ENCODE peak calls at places on chromosomes 11 and 22, in five cellular contexts. F is neuronal stem cell, X is mesenchymal stem cell, R is H9, C is H1. U is an unnamed sample.

GRCh38 chr11:67418476-67419281 is 3.2 kb downstream of the CARNS1 start:
- DNase-seq in R (no peak), C (no peak), F (no peak), X (no peak), U (no peak)

GRCh38 chr11:68843703-68844312 is 2.1 kb upstream of the CPT1A start:
- DNase-seq in C (peak), R (peak), F (no peak), X (peak), U (peak)

GRCh38 chr11:1165256-1166041 is 7.7 kb downstream of the MUC5AC start:
- DNase-seq in X (no peak), F (no peak), R (no peak), C (no peak), U (no peak)

GRCh38 chr22:25557218-25557617 is 7.3 kb upstream of the GRK3 start:
- DNase-seq in X (no peak), R (no peak), C (no peak), F (no peak), U (no peak)

GRCh38 chr11:117587416-117587815 is 209.6 kb downstream of the DSCAML1 start:
- DNase-seq in C (no peak), X (no peak), R (no peak), F (no peak), U (no peak)

GRCh38 chr11:75946531-75947530 is 131.8 kb downstream of the UVRAG start:
- DNase-seq in R (peak), X (peak), C (no peak), F (no peak), U (peak)

GRCh38 chr11:125514336-125515101 is 18.5 kb upstream of the FEZ1 start:
- DNase-seq in C (no peak), R (no peak), X (peak), F (no peak), U (peak)

GRCh38 chr11:24005202-24005876 is 491.5 kb upstream of the LUZP2 start:
- DNase-seq in C (no peak), R (no peak), X (no peak), F (no peak), U (no peak)

DNA sequence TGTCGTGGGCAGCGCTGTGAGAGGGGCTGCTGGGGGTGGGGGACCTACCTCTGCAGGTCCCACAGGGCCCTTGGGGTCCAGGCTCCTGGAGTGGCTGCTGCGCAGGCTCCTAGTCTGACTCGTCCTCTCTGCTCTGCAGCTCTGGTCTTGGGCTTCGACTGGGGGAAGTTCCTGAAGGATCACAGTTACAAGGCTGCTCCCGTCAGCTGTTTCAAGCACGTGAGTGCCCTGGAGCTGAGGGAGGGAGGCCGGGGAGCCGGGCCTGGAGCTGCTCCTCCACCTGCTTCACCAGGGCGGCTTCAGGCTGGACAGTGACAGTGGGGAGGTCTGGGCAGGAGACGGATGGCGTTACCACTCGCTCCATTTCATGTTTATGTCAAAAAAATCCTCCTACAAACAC is 11.9 kb downstream of the L3MBTL2 start:
- DNase-seq in R (no peak), C (no peak), F (no peak), X (peak), U (no peak)
- H2BK12ac ChIP-seq in R (no peak), C (no peak), F (no peak), X (no peak), U (no peak)

GRCh38 chr11:62831520-62832345 is at the start of gene STX5:
- DNase-seq in C (peak), F (peak), X (peak), R (peak), U (peak)
- H3K18ac ChIP-seq in C (peak), F (peak), X (peak), R (peak), U (peak)

GRCh38 chr22:20524004-20524481 is 16.6 kb downstream of the MED15 start:
- DNase-seq in F (no peak), R (no peak), C (no peak), X (peak), U (no peak)

GRCh38 chr22:20526305-20526627 is 18.9 kb downstream of the MED15 start:
- DNase-seq in R (no peak), F (no peak), X (no peak), C (no peak), U (no peak)

GRCh38 chr22:20523118-20523983 is 15.9 kb downstream of the MED15 start:
- DNase-seq in F (no peak), X (peak), R (no peak), C (no peak), U (no peak)

GRCh38 chr22:20526628-20527355 is 19.4 kb downstream of the MED15 start:
- DNase-seq in X (peak), F (no peak), R (no peak), C (no peak), U (no peak)

DNA sequence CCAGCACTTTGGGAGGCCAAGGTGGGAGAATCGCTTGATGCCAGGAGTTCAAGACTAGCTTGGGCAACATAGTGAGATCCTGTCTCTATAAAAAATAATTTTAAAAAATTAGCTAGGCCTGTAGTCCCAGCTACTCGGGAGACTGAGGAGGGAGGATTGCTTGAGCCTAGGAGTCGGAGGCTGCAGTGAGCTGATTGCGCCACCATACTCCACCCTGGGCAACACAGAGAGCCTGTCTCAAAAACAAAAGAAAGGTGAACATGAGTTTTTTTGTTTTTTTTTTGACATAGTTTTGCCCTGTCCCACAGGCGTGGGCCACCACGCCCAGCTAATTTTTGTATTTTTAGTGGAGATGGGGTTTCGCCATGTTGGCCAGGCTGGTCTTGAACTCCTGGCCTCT is 17.6 kb downstream of the MED15 start:
- DNase-seq in F (no peak), X (no peak), R (no peak), C (no peak), U (no peak)
- H2BK12ac ChIP-seq in F (no peak), X (no peak), R (no peak), C (no peak), U (no peak)

GRCh38 chr22:44341431-44342346 is 28.9 kb upstream of the SHISAL1 start:
- DNase-seq in X (peak), C (no peak), F (no peak), R (no peak), U (no peak)
- H3K18ac ChIP-seq in X (no peak), C (no peak), F (peak), R (no peak), U (no peak)

GRCh38 chr22:44187652-44188230 is 7.0 kb downstream of the PARVG start:
- DNase-seq in R (no peak), C (no peak), F (no peak), X (no peak), U (no peak)

GRCh38 chr22:44185237-44186120 is 4.8 kb downstream of the PARVG start:
- DNase-seq in C (no peak), X (no peak), R (no peak), F (no peak), U (no peak)

GRCh38 chr22:44184006-44184405 is 3.3 kb downstream of the PARVG start:
- DNase-seq in F (no peak), C (no peak), R (no peak), X (no peak), U (no peak)

GRCh38 chr22:44186737-44187136 is 6.0 kb downstream of the PARVG start:
- DNase-seq in R (no peak), F (no peak), C (no peak), X (no peak), U (peak)

DNA sequence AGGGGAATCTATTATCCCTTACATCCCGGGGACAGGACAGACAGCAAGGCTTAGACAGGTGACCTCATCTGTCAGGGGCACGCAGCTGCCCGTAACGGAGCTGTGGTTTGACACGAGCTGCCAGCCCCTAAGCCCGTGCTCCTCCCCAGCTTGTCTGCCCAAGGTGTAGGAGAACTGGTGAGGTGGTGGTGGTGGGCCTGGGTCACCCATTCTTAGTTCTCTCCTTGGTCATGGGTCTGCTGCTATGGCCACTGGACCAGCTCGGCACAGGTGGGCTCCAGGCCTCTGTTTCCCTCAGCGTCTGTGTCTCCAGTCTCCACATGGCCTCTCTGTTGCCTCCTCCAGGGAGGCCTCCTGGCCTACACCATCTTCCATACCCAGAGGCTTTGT is 5.4 kb downstream of the PARVG start:
- DNase-seq in F (no peak), C (no peak), X (no peak), R (no peak), U (no peak)
- H2BK12ac ChIP-seq in F (no peak), C (peak), X (no peak), R (no peak), U (no peak)

GRCh38 chr11:45062974-45063635 is 83.3 kb upstream of the PRDM11 start:
- DNase-seq in R (no peak), X (no peak), F (no peak), C (no peak), U (peak)

GRCh38 chr11:45058344-45058743 is 88.1 kb upstream of the PRDM11 start:
- DNase-seq in R (no peak), F (no peak), C (no peak), X (no peak), U (no peak)

GRCh38 chr11:45061641-45062040 is 84.8 kb upstream of the PRDM11 start:
- DNase-seq in R (no peak), F (no peak), X (no peak), C (no peak), U (peak)

GRCh38 chr11:45062115-45062514 is 84.3 kb upstream of the PRDM11 start:
- DNase-seq in C (no peak), R (no peak), X (no peak), F (no peak), U (no peak)

DNA sequence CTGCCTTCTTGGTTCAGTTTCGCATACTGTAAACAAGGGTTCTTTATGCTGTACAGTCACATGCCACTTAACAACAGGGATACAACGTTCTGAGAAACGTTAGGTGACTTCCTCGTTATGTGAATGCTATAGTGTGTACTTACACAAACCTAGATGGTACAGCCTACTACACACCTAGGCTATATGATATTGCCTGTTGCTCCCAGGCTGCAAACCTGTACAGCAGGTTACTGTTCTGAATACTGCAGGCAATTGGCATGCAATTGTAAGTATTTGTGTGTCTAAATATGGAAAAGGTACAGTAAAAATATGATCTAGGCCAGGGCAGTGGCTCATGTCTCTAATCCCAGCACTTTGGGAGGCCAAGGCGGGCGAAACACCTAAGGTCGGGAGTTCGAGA is 85.7 kb upstream of the PRDM11 start:
- DNase-seq in F (no peak), X (no peak), C (no peak), R (no peak), U (peak)
- H3K18ac ChIP-seq in F (no peak), X (no peak), C (no peak), R (no peak), U (no peak)

GRCh38 chr22:22185844-22186499 is 58.6 kb upstream of the VPREB1 start:
- DNase-seq in R (no peak), C (no peak), F (no peak), X (no peak), U (no peak)
- H2BK12ac ChIP-seq in R (no peak), C (no peak), F (no peak), X (no peak), U (no peak)

DNA sequence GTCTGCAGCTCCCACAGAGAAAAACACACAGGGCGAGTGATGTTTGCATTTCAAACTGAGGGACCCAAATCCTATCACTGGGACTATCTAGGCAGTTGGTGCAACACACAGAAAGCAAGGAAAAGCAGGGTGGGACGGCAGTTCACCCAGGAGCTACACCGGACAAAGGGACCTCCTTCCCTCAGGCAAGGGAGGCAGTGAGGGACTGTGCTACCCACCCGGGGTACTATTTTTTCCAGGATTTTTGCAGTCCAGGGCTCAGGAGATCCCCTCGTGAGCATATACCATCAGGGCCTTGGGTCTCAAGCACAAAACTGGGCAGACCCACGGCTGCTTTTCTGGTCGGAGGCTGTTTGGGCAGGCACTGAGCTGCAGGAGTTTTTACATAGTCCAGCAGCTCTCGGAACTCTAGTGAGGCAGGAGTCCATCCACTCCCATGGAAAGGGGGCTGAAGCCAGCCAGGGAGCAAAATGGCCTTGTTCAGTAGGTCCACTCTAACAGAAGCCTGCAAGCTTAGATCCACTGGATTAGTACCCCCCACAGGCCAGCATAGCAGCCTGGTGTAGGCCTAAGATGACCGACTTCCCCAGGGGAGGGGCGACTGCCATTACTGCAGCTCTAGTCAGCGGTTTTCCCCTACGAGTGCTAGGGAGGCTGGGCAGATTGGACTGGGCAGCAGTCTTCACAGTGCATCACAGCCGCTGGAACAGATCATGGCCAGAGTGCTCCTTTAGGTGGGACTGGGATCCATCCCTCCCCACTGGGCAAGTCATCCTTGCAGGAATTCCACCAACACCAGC is 28.2 kb downstream of the CARD18 start:
- DNase-seq in R (no peak), C (no peak), F (no peak), X (no peak), U (no peak)
- H3K18ac ChIP-seq in R (no peak), C (no peak), F (peak), X (peak), U (no peak)

DNA sequence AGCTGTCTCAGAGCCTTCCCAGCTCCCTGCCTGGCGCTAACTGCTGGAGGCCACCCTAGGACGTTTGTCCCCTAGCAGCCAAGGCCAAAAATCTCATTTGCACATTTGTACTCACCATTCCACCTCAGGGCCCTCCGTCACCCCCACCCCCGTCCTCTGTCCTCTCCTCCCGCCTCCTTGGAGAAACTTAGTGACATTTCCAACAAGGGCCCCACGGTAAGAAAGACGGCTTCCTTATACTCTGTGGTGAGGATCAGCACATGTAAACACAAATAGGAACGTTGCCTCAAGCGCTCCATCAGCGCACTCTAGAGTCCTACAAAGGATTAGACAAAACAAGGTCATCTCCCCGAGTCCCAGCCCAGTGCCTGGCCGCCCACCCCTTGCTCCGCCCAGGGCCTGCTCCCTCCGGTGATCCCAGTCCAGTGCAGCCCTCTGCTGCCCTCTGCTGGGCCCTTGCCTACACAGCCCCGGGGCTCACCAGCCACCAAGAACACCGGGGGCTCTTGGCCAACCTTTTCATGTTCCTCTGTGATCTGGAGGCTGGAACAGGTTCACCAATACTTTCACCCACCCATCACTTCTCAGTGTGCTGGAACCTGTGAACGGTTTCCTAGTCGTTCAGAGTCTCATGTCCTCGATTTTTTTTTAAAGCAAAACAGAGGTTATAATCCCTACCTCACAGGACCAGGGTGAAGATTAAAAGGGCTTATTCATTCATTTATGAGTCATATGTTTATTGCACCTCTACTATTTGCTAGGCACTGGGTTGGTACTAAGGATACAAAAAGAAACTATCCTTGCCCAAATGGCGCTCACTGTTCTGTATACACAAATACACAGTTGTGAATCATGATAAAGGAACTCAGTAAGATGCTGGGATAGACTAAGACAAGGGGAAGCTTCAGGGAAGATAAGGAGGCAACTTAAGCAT is 15.2 kb upstream of the CTR9 start:
- DNase-seq in X (peak), R (peak), F (peak), C (peak), U (peak)
- H2BK12ac ChIP-seq in X (no peak), R (no peak), F (no peak), C (no peak), U (peak)

DNA sequence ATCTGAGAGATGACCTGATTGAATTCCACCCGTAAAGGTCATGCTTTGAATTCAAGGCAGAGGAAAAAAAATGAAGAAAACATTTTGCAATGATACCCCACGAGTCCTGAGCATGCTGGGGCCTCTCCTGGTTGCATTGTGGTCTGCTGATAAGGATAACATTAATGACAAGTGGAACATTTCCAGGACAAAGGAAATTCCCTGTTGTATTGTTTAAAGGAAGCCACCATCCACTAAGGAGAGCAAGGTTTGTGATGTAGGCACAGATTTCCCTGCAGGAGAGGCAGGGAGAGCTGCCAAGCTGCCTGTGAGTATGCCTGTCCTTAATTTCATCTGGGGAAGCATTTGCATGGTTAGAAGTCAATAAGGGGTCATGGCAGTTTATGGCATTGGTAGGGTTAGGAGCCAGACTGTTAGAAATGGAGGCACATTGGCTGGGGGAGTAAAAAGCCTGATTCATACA is 21.9 kb downstream of the FLI1 start:
- DNase-seq in C (no peak), F (no peak), X (peak), R (no peak), U (no peak)
- H3K18ac ChIP-seq in C (no peak), F (no peak), X (peak), R (no peak), U (no peak)

U was measured in trophoblast cell.